ENCODE peak calls at places on chromosomes 4 and X, in ten cellular contexts. S is foreskin fibroblast, G is mucosa of descending colon, X is tibial nerve, I is choroid plexus epithelial cell, T is cardiac muscle cell, D is fibroblast of pulmonary artery, B is PC-3, R is NB4, M is ovary. Q is an unnamed sample.

GRCh38 chr4:26171953-26172352 is 148.9 kb upstream of the RBPJ start:
- DNase-seq in S (peak; percentile 80), G (no peak), X (no peak), I (peak; percentile 98), T (peak; percentile 72), D (peak; percentile 81), B (no peak), R (no peak), M (no peak), Q (peak; percentile 88)

GRCh38 chr4:158778065-158778711 is 9.4 kb downstream of the FNIP2 start:
- DNase-seq in S (no peak), G (no peak), X (no peak), I (peak; percentile 48), T (no peak), D (no peak), B (no peak), R (no peak), M (no peak), Q (no peak)

GRCh38 chr4:127624176-127624575 is 8.6 kb upstream of the INTU start:
- DNase-seq in S (peak; percentile 4), G (no peak), X (no peak), I (no peak), T (no peak), D (no peak), B (no peak), R (no peak), M (no peak), Q (no peak)

GRCh38 chrX:48531359-48531954 is 8.1 kb upstream of the TBC1D25 start:
- DNase-seq in S (peak; percentile 81), G (peak; percentile 37), X (no peak), I (peak; percentile 62), T (peak; percentile 75), D (peak; percentile 74), B (peak; percentile 80), R (peak; percentile 59), M (no peak), Q (peak; percentile 91)

GRCh38 chr4:53576676-53577372 is 14.5 kb downstream of the LNX1 start:
- DNase-seq in S (peak; percentile 52), G (peak; percentile 85), X (no peak), I (peak; percentile 66), T (peak; percentile 36), D (peak; percentile 55), B (peak; percentile 91), R (no peak), M (no peak), Q (peak; percentile 22)

GRCh38 chrX:1906028-1906427 is 291.2 kb downstream of the ASMT start:
- DNase-seq in S (no peak), G (no peak), X (no peak), I (no peak), T (no peak), D (no peak), B (no peak), R (no peak), M (no peak), Q (no peak)

GRCh38 chr4:114654607-114655006 is 56.0 kb downstream of the UGT8 start:
- DNase-seq in S (no peak), G (no peak), X (no peak), I (no peak), T (no peak), D (no peak), B (no peak), R (no peak), M (no peak), Q (no peak)

GRCh38 chr4:38160487-38161207 is 200.4 kb downstream of the PTTG2 start:
- DNase-seq in S (peak; percentile 97), G (peak; percentile 60), X (peak; percentile 73), I (peak; percentile 98), T (peak; percentile 96), D (peak; percentile 99), B (peak; percentile 76), R (peak; percentile 77), M (no peak), Q (peak; percentile 99)

GRCh38 chr4:174215936-174216699 is 67.3 kb downstream of the FBXO8 start:
- DNase-seq in S (peak; percentile 26), G (no peak), X (no peak), I (no peak), T (no peak), D (no peak), B (no peak), R (no peak), M (no peak), Q (no peak)

GRCh38 chr4:112099701-112100289 is 45.5 kb upstream of the FAM241A start:
- DNase-seq in S (peak; percentile 71), G (no peak), X (no peak), I (peak; percentile 83), T (peak; percentile 79), D (peak; percentile 81), B (peak; percentile 71), R (peak; percentile 65), M (no peak), Q (peak; percentile 79)

GRCh38 chr4:73989031-73989430 is 1.0 kb upstream of the PPBP start:
- DNase-seq in S (no peak), G (no peak), X (no peak), I (no peak), T (no peak), D (no peak), B (no peak), R (no peak), M (no peak), Q (no peak)

GRCh38 chr4:73988096-73988495 is at the start of gene PPBP:
- DNase-seq in S (no peak), G (no peak), X (no peak), I (no peak), T (no peak), D (no peak), B (no peak), R (peak; percentile 15), M (no peak), Q (no peak)

GRCh38 chr4:73985528-73985852 is 2.5 kb downstream of the PPBP start:
- DNase-seq in S (no peak), G (no peak), X (no peak), I (no peak), T (no peak), D (no peak), B (no peak), R (no peak), M (no peak), Q (no peak)

GRCh38 chr4:73989928-73990327 is 1.9 kb upstream of the PPBP start:
- DNase-seq in S (no peak), G (no peak), X (no peak), I (no peak), T (no peak), D (no peak), B (no peak), R (no peak), M (no peak), Q (no peak)

GRCh38 chr4:73984736-73985527 is 3.1 kb downstream of the PPBP start:
- DNase-seq in S (peak; percentile 60), G (no peak), X (no peak), I (no peak), T (no peak), D (no peak), B (peak; percentile 70), R (no peak), M (no peak), Q (peak; percentile 69)
- H3K4me3 ChIP-seq in S (no peak overlapping the region), G (no peak overlapping the region), X (no peak overlapping the region), I (no peak overlapping the region), T (no peak overlapping the region), D (no peak overlapping the region), B (no peak overlapping the region), R (no peak overlapping the region), M (no peak overlapping the region), Q (no peak overlapping the region)

GRCh38 chrX:132610536-132610935 is 121.7 kb upstream of the MBNL3 start:
- DNase-seq in S (no peak), G (no peak), X (no peak), I (no peak), T (no peak), D (no peak), B (no peak), R (no peak), M (no peak), Q (no peak)

GRCh38 chrX:132615396-132616131 is 126.7 kb upstream of the MBNL3 start:
- DNase-seq in S (peak; percentile 60), G (peak; percentile 74), X (peak; percentile 44), I (peak; percentile 65), T (peak; percentile 58), D (peak; percentile 53), B (peak; percentile 55), R (peak; percentile 63), M (peak; percentile 21), Q (peak; percentile 41)

GRCh38 chrX:132613801-132614200 is 125.0 kb upstream of the MBNL3 start:
- DNase-seq in S (no peak), G (no peak), X (no peak), I (no peak), T (no peak), D (no peak), B (no peak), R (no peak), M (no peak), Q (no peak)

GRCh38 chrX:132612990-132613564 is 124.2 kb upstream of the MBNL3 start:
- DNase-seq in S (peak; percentile 66), G (peak; percentile 58), X (peak; percentile 47), I (peak; percentile 51), T (peak; percentile 56), D (peak; percentile 47), B (peak; percentile 61), R (peak; percentile 41), M (peak; percentile 15), Q (peak; percentile 28)

DNA sequence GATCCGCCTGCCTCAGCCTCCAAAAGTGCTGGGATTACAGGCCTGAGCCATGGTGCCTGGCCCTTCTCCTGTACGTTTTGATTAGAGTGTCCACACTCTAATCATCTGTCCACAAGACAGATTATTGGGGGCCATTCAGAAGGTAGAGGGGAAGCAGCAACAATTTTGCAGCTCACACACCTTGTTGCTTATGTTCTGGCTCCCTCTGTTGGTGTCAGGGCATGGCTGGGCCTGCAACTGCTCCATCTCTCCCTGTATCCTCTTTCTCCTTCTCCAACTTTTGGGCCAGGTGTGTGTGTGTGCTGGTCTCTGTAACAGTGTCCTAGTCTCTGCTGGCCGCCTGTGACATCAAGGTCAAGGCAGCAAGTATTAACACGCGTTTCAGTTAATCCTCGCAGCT is 125.5 kb upstream of the MBNL3 start:
- DNase-seq in S (peak; percentile 33), G (peak; percentile 2), X (no peak), I (peak; percentile 6), T (no peak), D (peak; percentile 4), B (peak; percentile 38), R (peak; percentile 17), M (no peak), Q (peak; percentile 9)
- TF ChIP-seq CTCF in S (peak; percentile 36), G (no peak), X (no peak), I (peak; percentile 54), T (peak; percentile 30), D (peak; percentile 26), B (peak; percentile 59), R (peak; percentile 33), M (no peak), Q (peak; percentile 31)

DNA sequence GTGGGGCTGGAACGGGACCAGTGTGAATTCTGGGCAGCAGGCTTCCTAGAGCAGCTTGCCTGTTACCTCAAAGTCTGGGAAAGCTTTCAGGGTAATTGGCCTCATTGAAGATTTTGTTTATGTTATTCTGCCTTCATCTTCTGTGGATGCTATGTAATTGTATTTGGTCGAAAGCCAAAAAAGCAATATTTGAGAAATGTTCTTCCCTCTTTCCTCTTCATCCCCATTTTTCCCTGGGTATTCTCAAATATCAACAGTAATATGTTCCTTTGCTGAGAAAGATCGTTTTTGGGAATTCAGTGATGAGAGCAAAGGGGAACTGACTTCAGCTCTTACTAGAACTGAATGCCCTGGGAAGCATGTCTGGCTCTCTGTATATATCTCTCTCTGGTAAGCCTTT is 13.0 kb downstream of the TMEM131L start:
- DNase-seq in S (no peak), G (no peak), X (no peak), I (no peak), T (no peak), D (no peak), B (no peak), R (no peak), M (no peak), Q (no peak)
- H3K4me3 ChIP-seq in S (no peak overlapping the region), G (no peak overlapping the region), X (no peak overlapping the region), I (no peak overlapping the region), T (no peak overlapping the region), D (no peak overlapping the region), B (no peak overlapping the region), R (no peak overlapping the region), M (no peak overlapping the region), Q (no peak overlapping the region)

GRCh38 chrX:134738986-134739744 is 80.9 kb upstream of the PLAC1 start:
- DNase-seq in S (no peak), G (no peak), X (no peak), I (no peak), T (no peak), D (no peak), B (no peak), R (peak; percentile 37), M (no peak), Q (no peak)
- TF ChIP-seq CTCF in S (no peak), G (no peak), X (no peak), I (no peak), T (no peak), D (no peak), B (no peak), R (no peak), M (no peak), Q (no peak)